ENCODE peak calls at places on chromosomes 13 and 19, in nine cellular contexts. F, E, T, Y, A, V, L, D and H are unnamed samples.

GRCh38 chr19:11382898-11383705 is 1.0 kb downstream of the EPOR start:
- DNase-seq in F (peak; percentile 55), A (peak; percentile 48), D (peak; percentile 55), T (peak; percentile 50), E (peak; percentile 61), Y (no peak), V (peak; percentile 61), L (peak; percentile 86), H (peak; percentile 66)

GRCh38 chr19:16447015-16447384 is 24.8 kb downstream of the EPS15L1 start:
- DNase-seq in T (peak; percentile 69), E (peak; percentile 71), Y (no peak), F (peak; percentile 66), V (peak; percentile 57), D (peak; percentile 93), A (no peak), L (peak; percentile 86), H (no peak)

GRCh38 chr13:41919031-41919740 is 41.7 kb downstream of the VWA8 start:
- DNase-seq in A (no peak), D (no peak), L (no peak), F (no peak), V (no peak), T (no peak), E (no peak), Y (no peak), H (no peak)

GRCh38 chr13:79631260-79631659 is 150.3 kb downstream of the NDFIP2 start:
- DNase-seq in A (no peak), T (no peak), L (no peak), F (no peak), E (no peak), D (peak; percentile 94), Y (no peak), V (peak; percentile 87), H (peak; percentile 73)

GRCh38 chr13:49604570-49604969 is 19.2 kb upstream of the RCBTB1 start:
- DNase-seq in F (no peak), T (no peak), V (no peak), E (no peak), D (no peak), L (no peak), Y (no peak), A (no peak), H (no peak)

GRCh38 chr13:40986328-40986856 is 32.7 kb downstream of the ELF1 start:
- DNase-seq in L (no peak), E (no peak), T (no peak), F (no peak), Y (no peak), V (peak; percentile 32), A (no peak), D (peak; percentile 32), H (no peak)

GRCh38 chr19:30069535-30070197 is 127.6 kb downstream of the URI1 start:
- DNase-seq in E (no peak), L (no peak), T (no peak), V (no peak), Y (no peak), D (no peak), F (no peak), A (no peak), H (no peak)

GRCh38 chr13:76622336-76623045 is 263.7 kb downstream of the KCTD12 start:
- DNase-seq in V (no peak), A (no peak), L (no peak), E (no peak), F (no peak), Y (no peak), D (no peak), T (no peak), H (peak; percentile 63)

GRCh38 chr19:2495651-2496316 is 19.9 kb downstream of the GADD45B start:
- DNase-seq in T (peak; percentile 47), F (no peak), V (no peak), E (no peak), Y (no peak), A (no peak), D (peak; percentile 71), L (peak; percentile 86), H (no peak)

GRCh38 chr13:98975822-98976261 is 2.0 kb downstream of the DOCK9 start:
- DNase-seq in Y (no peak), E (no peak), V (no peak), L (no peak), T (no peak), F (no peak), A (no peak), D (no peak), H (no peak)

GRCh38 chr19:21317821-21318220 is 11.4 kb downstream of the ZNF708 start:
- DNase-seq in V (no peak), A (no peak), D (no peak), E (no peak), Y (no peak), L (no peak), F (no peak), T (no peak), H (no peak)

GRCh38 chr13:21229241-21230024 is 53.0 kb downstream of the MRPL57 start:
- DNase-seq in A (no peak), E (peak; percentile 22), D (no peak), T (no peak), V (no peak), L (no peak), Y (no peak), F (no peak), H (no peak)

GRCh38 chr13:52446265-52446664 is 4.2 kb downstream of the VPS36 start:
- DNase-seq in Y (no peak), F (no peak), V (peak; percentile 20), L (no peak), D (no peak), E (no peak), A (no peak), T (no peak), H (no peak)

GRCh38 chr13:23918208-23918607 is 20.9 kb upstream of the C1QTNF9B start:
- DNase-seq in Y (no peak), T (no peak), E (no peak), L (no peak), A (no peak), F (no peak), V (no peak), D (no peak), H (no peak)

GRCh38 chr19:372306-372890 is 27.8 kb upstream of the MIER2 start:
- DNase-seq in D (peak; percentile 63), L (no peak), T (peak; percentile 74), F (no peak), V (no peak), A (no peak), Y (no peak), E (no peak), H (no peak)

GRCh38 chr13:98044301-98044700 is 90.8 kb downstream of the IPO5 start:
- DNase-seq in F (no peak), V (no peak), E (no peak), Y (no peak), T (no peak), D (no peak), A (no peak), L (no peak), H (no peak)

DNA sequence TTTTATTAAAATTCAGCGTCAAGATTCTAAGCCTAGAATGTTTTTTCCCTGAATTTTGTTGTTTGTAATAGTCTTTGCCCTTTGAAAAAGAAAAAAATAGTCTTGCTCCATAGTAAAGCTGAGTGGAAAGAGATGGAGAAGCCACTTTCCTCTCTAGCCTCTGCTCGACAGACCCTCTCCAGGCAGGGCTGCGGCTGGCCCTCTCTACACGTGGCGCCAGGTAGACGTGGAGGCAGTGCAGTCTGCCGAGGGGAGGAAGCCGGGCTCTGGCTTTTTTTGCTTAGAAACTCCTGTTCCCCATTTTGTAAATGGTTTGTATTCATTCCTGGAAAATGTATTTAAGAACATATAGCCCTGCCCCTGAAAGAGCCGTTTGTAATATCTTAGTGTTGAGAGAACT is 35.3 kb downstream of the MPHOSPH8 start:
- DNase-seq in T (no peak), Y (no peak), A (no peak), F (no peak), V (no peak), E (no peak), L (no peak), D (no peak), H (no peak)
- H3K36me3 ChIP-seq in T (no peaks in the 10 kb centered on the region), Y (peaks cover 6% of the 10 kb centered on the region), A (no peaks in the 10 kb centered on the region), F (peaks cover 56% of the 10 kb centered on the region), V (peaks cover 77% of the 10 kb centered on the region), E (peaks cover 51% of the 10 kb centered on the region), L (peaks cover 5% of the 10 kb centered on the region), D (peaks cover 62% of the 10 kb centered on the region), H (peaks cover 73% of the 10 kb centered on the region)

GRCh38 chr19:19528721-19529490 is at the start of gene YJEFN3:
- DNase-seq in L (no peak), T (peak; percentile 46), Y (no peak), V (peak; percentile 69), E (no peak), F (no peak), A (no peak), D (peak; percentile 30), H (peak; percentile 86)
- H3K4me1 ChIP-seq in L (no peaks in the 10 kb centered on the region), T (no peaks in the 10 kb centered on the region), Y (peaks cover 4% of the 10 kb centered on the region), V (peaks cover 10% of the 10 kb centered on the region), E (peaks cover 3% of the 10 kb centered on the region), F (peaks cover 9% of the 10 kb centered on the region), A (no peaks in the 10 kb centered on the region), D (peaks cover 3% of the 10 kb centered on the region), H (peaks cover 7% of the 10 kb centered on the region)

GRCh38 chr13:95676100-95676774 is 702 bp upstream of the DNAJC3 start:
- DNase-seq in Y (peak; percentile 25), L (no peak), V (peak; percentile 24), A (peak; percentile 21), F (no peak), T (no peak), E (no peak), D (peak; percentile 63), H (no peak)

GRCh38 chr13:95676775-95677563 is at the start of gene DNAJC3:
- DNase-seq in T (peak; percentile 99), D (peak; percentile 100), A (peak; percentile 98), L (peak; percentile 99), V (peak; percentile 98), E (peak; percentile 99), Y (peak; percentile 86), F (peak; percentile 98), H (peak; percentile 99)

GRCh38 chr13:95678967-95679366 is 2.0 kb downstream of the DNAJC3 start:
- DNase-seq in L (no peak), D (no peak), E (no peak), F (no peak), A (no peak), Y (no peak), T (no peak), V (no peak), H (no peak)

GRCh38 chr13:95677564-95678386 is 836 bp downstream of the DNAJC3 start:
- DNase-seq in Y (no peak), E (peak; percentile 65), A (no peak), T (no peak), L (no peak), F (no peak), V (peak; percentile 33), D (peak; percentile 65), H (no peak)

DNA sequence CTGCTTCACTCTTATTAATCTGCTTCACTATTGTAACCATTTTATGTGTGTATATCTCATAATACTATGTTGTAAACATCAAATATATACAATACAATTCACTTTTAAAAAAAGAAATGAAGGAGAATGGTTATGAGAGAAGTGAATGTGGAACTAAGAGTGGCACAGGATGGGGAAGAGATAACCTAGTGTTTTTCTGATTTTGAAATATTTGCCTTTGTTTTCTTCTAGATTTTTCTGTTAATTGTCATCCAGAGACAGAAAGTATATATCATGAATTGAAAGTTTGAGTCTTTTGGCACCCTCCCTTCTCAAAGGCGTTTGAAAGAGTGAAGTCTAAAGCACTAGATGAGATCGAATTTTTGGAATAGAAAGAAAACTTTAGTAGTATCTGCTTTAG is 2.8 kb downstream of the DNAJC3 start:
- DNase-seq in A (no peak), Y (no peak), L (no peak), D (no peak), E (no peak), T (no peak), F (no peak), V (no peak), H (no peak)
- H3K4me3 ChIP-seq in A (peak overlapping the region; percentile 97), Y (no peak overlapping the region), L (no peak overlapping the region), D (peak overlapping the region; percentile 87), E (no peak overlapping the region), T (no peak overlapping the region), F (no peak overlapping the region), V (no peak overlapping the region), H (no peak overlapping the region)

GRCh38 chr19:3618811-3619630 is 7.6 kb downstream of the CACTIN start:
- DNase-seq in D (no peak), A (no peak), Y (no peak), E (no peak), T (no peak), V (no peak), L (no peak), F (no peak), H (no peak)
- H3K36me3 ChIP-seq in D (no peaks in the 10 kb centered on the region), A (no peaks in the 10 kb centered on the region), Y (peaks cover 12% of the 10 kb centered on the region), E (peaks cover 56% of the 10 kb centered on the region), T (no peaks in the 10 kb centered on the region), V (peaks cover 2% of the 10 kb centered on the region), L (no peaks in the 10 kb centered on the region), F (no peaks in the 10 kb centered on the region), H (peaks cover 36% of the 10 kb centered on the region)